ENCODE peak calls at places on chromosomes 2 and 18, in four cellular contexts. K is GM23338, M is cardiac fibroblast, R is breast epithelium. B is an unnamed sample.

GRCh38 chr18:23573948-23574431 is 12.3 kb downstream of the NPC1 start:
- DNase-seq in R (no peak), M (peak), K (peak), B (no peak)

GRCh38 chr2:64663402-64663801 is 9.7 kb upstream of the SERTAD2 start:
- DNase-seq in K (no peak), R (no peak), M (no peak), B (no peak)

GRCh38 chr2:42105330-42106256 is 57.8 kb downstream of the PKDCC start:
- DNase-seq in R (no peak), K (peak), M (peak), B (no peak)

GRCh38 chr2:186950694-186951093 is 101.7 kb upstream of the ZSWIM2 start:
- DNase-seq in M (peak), R (no peak), K (no peak), B (no peak)

GRCh38 chr2:181258761-181259160 is 198.4 kb upstream of the ITGA4 start:
- DNase-seq in R (no peak), M (peak), K (no peak), B (peak)

GRCh38 chr2:208036357-208036756 is 11.0 kb upstream of the PLEKHM3 start:
- DNase-seq in K (no peak), R (no peak), M (peak), B (no peak)

GRCh38 chr2:195555971-195556370 is 101.1 kb upstream of the SLC39A10 start:
- DNase-seq in R (no peak), K (no peak), M (no peak), B (no peak)

GRCh38 chr2:74551942-74552913 is 1.5 kb downstream of the LOXL3 start:
- DNase-seq in R (no peak), K (no peak), M (peak), B (no peak)

GRCh38 chr2:75375646-75376582 is 176.6 kb upstream of the TACR1 start:
- DNase-seq in M (peak), K (no peak), R (no peak), B (no peak)

GRCh38 chr18:13372405-13372995 is 153.9 kb downstream of the LDLRAD4 start:
- DNase-seq in K (no peak), M (no peak), R (no peak), B (no peak)

GRCh38 chr2:105842555-105842954 is 97.8 kb downstream of the NCK2 start:
- DNase-seq in R (no peak), K (no peak), M (no peak), B (no peak)

GRCh38 chr18:32095571-32096229 is 4.0 kb downstream of the RNF138 start:
- DNase-seq in R (no peak), K (no peak), M (no peak), B (no peak)

GRCh38 chr2:122077771-122078170 is 322.3 kb downstream of the TSN start:
- DNase-seq in R (no peak), K (no peak), M (no peak), B (no peak)

GRCh38 chr2:199901942-199902341 is 9.2 kb upstream of the C2orf69 start:
- DNase-seq in K (no peak), R (no peak), M (no peak), B (no peak)

GRCh38 chr2:42196070-42196402 is 26.9 kb downstream of the EML4 start:
- DNase-seq in M (no peak), K (no peak), R (no peak), B (no peak)

GRCh38 chr18:74454279-74454741 is 2.8 kb downstream of the DIPK1C start:
- DNase-seq in R (no peak), M (no peak), K (no peak), B (no peak)

GRCh38 chr18:6315556-6316331 is 99.0 kb downstream of the L3MBTL4 start:
- DNase-seq in M (no peak), R (no peak), K (no peak), B (no peak)

GRCh38 chr18:13565228-13565627 is 161.1 kb downstream of the FAM210A start:
- DNase-seq in K (no peak), M (no peak), R (no peak), B (no peak)

GRCh38 chr2:108034843-108035242 is 48.5 kb downstream of the SLC5A7 start:
- DNase-seq in M (no peak), R (no peak), K (no peak), B (no peak)
- TF ChIP-seq CTCF in M (no peak), R (no peak), K (peak), B (no peak)

DNA sequence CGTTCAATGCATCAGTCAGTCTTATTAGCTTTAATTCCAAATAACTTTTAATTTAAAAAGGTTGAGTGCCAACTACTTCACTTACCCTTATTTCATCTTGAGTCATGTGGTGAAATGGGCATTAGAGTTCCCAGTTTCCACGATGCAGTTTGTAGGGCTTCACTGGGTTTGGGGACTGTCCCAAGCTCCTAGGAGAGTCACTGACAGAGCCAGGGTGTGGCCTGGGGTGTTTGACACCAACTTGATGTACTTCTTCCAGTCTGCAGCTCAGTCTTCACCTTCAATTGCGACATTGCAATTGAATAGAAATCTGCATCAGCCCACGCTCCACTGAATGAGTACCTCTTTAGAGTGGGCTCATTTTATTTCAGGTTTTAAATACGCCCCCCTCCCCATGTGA is 165.3 kb downstream of the ARL4C start:
- DNase-seq in M (no peak), R (no peak), K (no peak), B (no peak)
- TF ChIP-seq CTCF in M (no peak), R (no peak), K (no peak), B (no peak)

GRCh38 chr2:157447031-157447430 is 3.1 kb upstream of the CYTIP start:
- DNase-seq in M (no peak), R (no peak), K (no peak), B (no peak)
- TF ChIP-seq CTCF in M (no peak), R (no peak), K (no peak), B (no peak)

GRCh38 chr18:47036298-47036874 is 965 bp upstream of the ELOA2 start:
- DNase-seq in R (no peak), M (peak), K (peak), B (no peak)
- TF ChIP-seq CTCF in R (no peak), M (peak), K (peak), B (peak)

DNA sequence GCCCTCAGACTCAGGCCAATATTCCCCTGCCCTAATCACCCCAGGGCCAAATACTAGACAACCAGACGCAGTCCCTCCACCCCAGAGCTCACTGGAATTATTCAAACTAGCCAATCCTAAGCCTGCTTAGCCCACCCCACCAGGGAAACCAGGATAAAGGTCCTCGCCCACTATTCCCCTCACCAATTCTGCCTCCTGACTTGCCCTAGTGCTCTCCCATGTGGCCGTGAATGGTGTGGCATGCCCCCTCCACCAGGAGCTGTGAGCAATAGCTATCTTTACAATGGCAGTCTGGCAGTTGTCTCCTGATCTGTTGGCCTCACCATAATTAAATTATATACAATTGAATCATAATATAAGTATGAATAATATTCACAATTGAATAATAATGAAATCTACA is 42.3 kb downstream of the FAM124B start:
- DNase-seq in K (peak), R (no peak), M (peak), B (no peak)
- TF ChIP-seq CTCF in K (peak), R (no peak), M (peak), B (peak)

GRCh38 chr2:96580771-96581170 is 44.2 kb downstream of the ARID5A start:
- DNase-seq in K (peak), M (peak), R (no peak), B (no peak)
- TF ChIP-seq CTCF in K (peak), M (peak), R (no peak), B (no peak)

GRCh38 chr2:168160897-168161296 is 86.5 kb downstream of the STK39 start:
- DNase-seq in R (no peak), M (peak), K (peak), B (no peak)
- TF ChIP-seq CTCF in R (no peak), M (peak), K (peak), B (no peak)